ENCODE peak calls at places on chromosomes 2 and 18, in six cellular contexts. D is H9, R is neuronal stem cell, O is mesendoderm, U is IMR-90, C is mesenchymal stem cell. I is an unnamed sample.

GRCh38 chr2:240832205-240832727 is 12.2 kb upstream of the KIF1A start:
- DNase-seq in D (peak; percentile 97), R (peak; percentile 97), O (peak; percentile 99), U (peak; percentile 82), C (peak; percentile 81), I (peak; percentile 91)

GRCh38 chr18:51890762-51891161 is 449.2 kb upstream of the DCC start:
- DNase-seq in D (no peak), R (no peak), O (no peak), U (peak; percentile 0), C (no peak), I (no peak)

GRCh38 chr2:173991857-173992588 is 26.9 kb upstream of the SP3 start:
- DNase-seq in D (no peak), R (no peak), O (no peak), U (peak; percentile 25), C (no peak), I (no peak)

GRCh38 chr2:233433029-233433428 is 78.7 kb downstream of the DGKD start:
- DNase-seq in D (no peak), R (no peak), O (no peak), U (no peak), C (no peak), I (no peak)

GRCh38 chr2:120912101-120912985 is 176.7 kb downstream of the GLI2 start:
- DNase-seq in D (no peak), R (no peak), O (no peak), U (peak; percentile 66), C (no peak), I (no peak)

GRCh38 chr2:12087671-12088380 is 341.4 kb downstream of the LPIN1 start:
- DNase-seq in D (no peak), R (no peak), O (no peak), U (peak; percentile 42), C (peak; percentile 33), I (no peak)

GRCh38 chr2:3203497-3204019 is 174.1 kb downstream of the EIPR1 start:
- DNase-seq in D (no peak), R (no peak), O (no peak), U (no peak), C (no peak), I (no peak)

GRCh38 chr18:50465211-50466153 is 90.6 kb downstream of the SKA1 start:
- DNase-seq in D (no peak), R (no peak), O (no peak), U (no peak), C (no peak), I (no peak)

GRCh38 chr2:75608684-75609333 is 37.8 kb upstream of the MRPL19 start:
- DNase-seq in D (peak; percentile 84), R (peak; percentile 67), O (peak; percentile 73), U (peak; percentile 47), C (peak; percentile 57), I (peak; percentile 66)

GRCh38 chr18:59900222-59901128 is 679 bp downstream of the PMAIP1 start:
- DNase-seq in D (peak; percentile 62), R (peak; percentile 27), O (peak; percentile 87), U (peak; percentile 85), C (peak; percentile 92), I (no peak)

GRCh38 chr2:68466361-68466777 is 725 bp downstream of the FBXO48 start:
- DNase-seq in D (no peak), R (no peak), O (peak; percentile 35), U (peak; percentile 78), C (peak; percentile 73), I (no peak)

GRCh38 chr2:179022685-179023084 is 27.3 kb downstream of the CCDC141 start:
- DNase-seq in D (no peak), R (no peak), O (no peak), U (no peak), C (no peak), I (no peak)

GRCh38 chr2:83196225-83196624 is 1262.9 kb downstream of the SUCLG1 start:
- DNase-seq in D (no peak), R (no peak), O (peak; percentile 11), U (peak; percentile 42), C (peak; percentile 34), I (no peak)

GRCh38 chr2:121285077-121285449 is at the start of gene TFCP2L1:
- DNase-seq in D (peak; percentile 74), R (no peak), O (peak; percentile 60), U (no peak), C (no peak), I (peak; percentile 27)

DNA sequence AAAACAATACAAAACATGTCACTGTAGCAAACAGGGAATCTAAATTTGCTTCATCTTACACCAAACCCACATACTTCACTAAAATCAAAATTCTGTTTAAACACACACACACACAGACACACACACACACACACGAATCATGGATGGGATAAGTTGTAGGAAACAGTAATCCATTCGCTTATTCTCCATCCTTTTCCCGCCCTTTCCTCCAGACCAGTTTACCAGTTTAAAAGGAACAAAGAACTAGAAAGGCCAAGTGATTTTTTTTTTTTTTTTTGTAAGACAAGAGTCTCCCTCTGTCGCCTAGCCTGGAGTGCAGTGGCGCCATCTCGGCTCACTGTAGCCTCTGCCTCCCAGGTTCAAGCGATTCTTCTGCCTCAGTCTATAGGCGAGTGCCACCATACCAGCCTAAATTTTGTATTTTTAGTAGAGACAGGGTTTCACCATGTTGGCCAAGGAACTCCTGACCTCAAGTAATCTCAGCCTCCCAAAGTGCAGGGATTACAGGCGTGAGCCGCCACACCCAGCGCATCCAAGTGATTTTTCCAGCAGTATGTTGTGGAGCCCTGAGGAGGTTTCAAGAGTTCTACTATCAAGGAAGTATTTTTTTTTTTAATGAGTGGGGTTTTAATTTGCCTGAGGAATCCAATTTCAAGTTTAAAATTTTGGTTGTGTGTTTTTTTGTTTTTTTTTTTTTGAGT is 5.7 kb downstream of the PSME4 start:
- DNase-seq in D (no peak), R (no peak), O (peak; percentile 53), U (no peak), C (no peak), I (no peak)
- H2BK15ac ChIP-seq in D (no peak overlapping the region), R (no peak overlapping the region), O (no peak overlapping the region), U (no peak overlapping the region), C (no peak overlapping the region), I (no peak overlapping the region)

GRCh38 chr2:71782323-71782722 is 329.0 kb downstream of the DYSF start:
- DNase-seq in D (no peak), R (no peak), O (no peak), U (no peak), C (no peak), I (no peak)
- H2BK15ac ChIP-seq in D (no peak overlapping the region), R (no peak overlapping the region), O (no peak overlapping the region), U (no peak overlapping the region), C (no peak overlapping the region), I (no peak overlapping the region)

DNA sequence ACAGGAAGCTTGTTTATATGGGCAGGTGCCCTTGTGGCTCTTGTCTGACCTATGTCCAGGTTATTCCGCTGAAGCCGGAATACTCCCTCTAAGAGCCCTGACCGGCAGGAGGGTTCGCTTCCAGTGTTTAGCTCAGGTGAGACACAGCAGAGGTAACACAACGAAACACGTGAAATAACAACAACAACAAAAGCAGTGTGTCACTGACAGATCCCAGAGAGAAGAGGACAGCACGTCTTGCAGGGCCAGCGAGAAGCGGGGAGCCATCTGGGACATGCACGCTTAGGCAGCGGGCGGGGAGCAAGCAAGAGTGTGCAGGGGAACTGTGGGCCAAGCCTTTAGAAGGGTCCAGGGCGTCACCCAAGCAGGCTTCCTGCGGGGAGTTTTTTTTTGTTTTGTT is 17.1 kb upstream of the ZDBF2 start:
- DNase-seq in D (no peak), R (no peak), O (no peak), U (no peak), C (no peak), I (no peak)
- H2BK15ac ChIP-seq in D (no peak overlapping the region), R (no peak overlapping the region), O (no peak overlapping the region), U (no peak overlapping the region), C (no peak overlapping the region), I (peak overlapping the region; percentile 19)

GRCh38 chr2:114040816-114041215 is 150.9 kb downstream of the ACTR3 start:
- DNase-seq in D (no peak), R (no peak), O (no peak), U (no peak), C (no peak), I (no peak)

GRCh38 chr2:114038710-114039109 is 148.8 kb downstream of the ACTR3 start:
- DNase-seq in D (no peak), R (no peak), O (no peak), U (no peak), C (no peak), I (no peak)

GRCh38 chr2:114044985-114045384 is 155.1 kb downstream of the ACTR3 start:
- DNase-seq in D (no peak), R (no peak), O (no peak), U (no peak), C (no peak), I (no peak)

DNA sequence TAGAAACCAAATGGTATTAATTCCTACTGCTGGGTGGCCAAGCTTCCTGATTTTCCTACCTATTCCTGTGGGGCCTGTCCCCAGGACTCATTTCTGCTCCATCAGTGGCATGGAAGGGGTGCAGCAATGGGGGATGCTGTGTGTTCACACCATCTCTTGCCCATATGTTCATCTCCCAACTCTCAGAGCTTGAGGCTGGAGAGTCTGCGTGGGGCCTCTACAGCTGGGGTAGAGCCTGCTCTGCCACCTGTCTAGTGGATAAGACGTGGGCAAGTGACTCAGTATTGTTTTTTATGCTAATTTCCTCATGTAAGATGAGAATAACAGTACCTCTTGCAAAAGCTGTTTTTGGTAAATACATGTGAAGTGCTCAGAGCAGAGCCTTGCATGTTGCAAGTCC is 149.8 kb downstream of the ACTR3 start:
- DNase-seq in D (no peak), R (no peak), O (no peak), U (no peak), C (no peak), I (no peak)
- H2BK15ac ChIP-seq in D (no peak overlapping the region), R (no peak overlapping the region), O (no peak overlapping the region), U (no peak overlapping the region), C (no peak overlapping the region), I (no peak overlapping the region)

I was measured in H1.